ENCODE peak calls at places on chromosome X, in four cellular contexts. P, J, V and E are unnamed samples.

GRCh38 chrX:75155830-75156525 is at the start of gene ABCB7:
- DNase-seq in P (peak), J (peak), V (peak), E (peak)

GRCh38 chrX:6279277-6279909 is 50.7 kb upstream of the NLGN4X start:
- DNase-seq in P (no peak), J (no peak), V (no peak), E (no peak)

GRCh38 chrX:97524997-97525396 is 641.3 kb downstream of the RPA4 start:
- DNase-seq in P (no peak), J (no peak), V (no peak), E (no peak)

GRCh38 chrX:7261672-7262332 is 113.8 kb upstream of the PUDP start:
- DNase-seq in P (no peak), J (no peak), V (peak), E (no peak)

GRCh38 chrX:1144293-1144692 is 68.2 kb downstream of the CRLF2 start:
- DNase-seq in P (no peak), J (no peak), V (no peak), E (no peak)

GRCh38 chrX:138349351-138349750 is 362.2 kb downstream of the FGF13 start:
- DNase-seq in P (no peak), J (no peak), V (no peak), E (no peak)

GRCh38 chrX:18900401-18900976 is 83.4 kb downstream of the PHKA2 start:
- DNase-seq in P (no peak), J (no peak), V (no peak), E (no peak)

GRCh38 chrX:123322531-123322930 is 138.5 kb downstream of the GRIA3 start:
- DNase-seq in P (no peak), J (no peak), V (no peak), E (no peak)

GRCh38 chrX:110056419-110056818 is 53.5 kb downstream of the TMEM164 start:
- DNase-seq in P (no peak), J (no peak), V (no peak), E (no peak)

GRCh38 chrX:44494357-44494756 is 48.3 kb downstream of the FUNDC1 start:
- DNase-seq in P (no peak), J (no peak), V (no peak), E (no peak)

GRCh38 chrX:139967300-139967699 is 2.0 kb upstream of the CXorf66 start:
- DNase-seq in P (no peak), J (peak), V (no peak), E (peak)
- TF ChIP-seq JUND in P (no peak), J (no peak), V (no peak), E (no peak)

DNA sequence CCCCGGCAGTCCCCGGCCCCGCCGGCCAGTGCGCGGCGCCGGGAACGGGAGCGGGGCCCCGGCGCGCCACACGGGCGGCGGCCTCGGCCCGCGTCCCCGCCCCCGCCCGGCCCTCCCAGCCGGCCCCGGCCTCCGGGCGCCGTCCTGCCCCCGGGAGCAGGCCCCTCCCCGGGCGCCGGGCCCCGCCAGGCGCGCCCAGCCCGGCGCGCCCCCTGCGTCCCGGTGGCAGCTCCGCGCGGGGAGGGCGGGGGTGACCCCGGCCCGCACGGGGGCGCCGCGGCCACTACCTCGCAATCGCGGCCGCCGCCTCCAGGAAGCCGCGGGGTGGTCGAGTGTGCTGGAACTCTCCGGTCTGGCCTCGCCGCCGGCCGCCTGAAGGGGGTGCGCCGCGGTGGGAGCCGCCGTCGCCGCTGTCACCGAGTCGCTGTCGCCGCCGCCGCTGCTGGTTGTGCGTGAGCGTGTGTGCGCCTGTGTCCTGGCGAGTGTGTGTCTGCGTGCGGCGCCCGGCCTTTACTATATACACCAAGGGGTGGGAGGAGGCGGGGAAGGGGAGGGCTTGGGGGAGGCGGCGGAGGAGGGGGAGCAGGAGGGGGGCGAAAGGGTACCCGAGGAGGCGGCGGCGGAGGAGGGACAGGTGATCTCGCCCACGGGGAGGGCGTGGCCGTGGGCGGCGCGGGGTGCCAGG is at the start of gene RAI2:
- DNase-seq in P (no peak), J (peak), V (no peak), E (no peak)
- TF ChIP-seq TCF12 in P (no peak), J (no peak), V (no peak), E (no peak)

DNA sequence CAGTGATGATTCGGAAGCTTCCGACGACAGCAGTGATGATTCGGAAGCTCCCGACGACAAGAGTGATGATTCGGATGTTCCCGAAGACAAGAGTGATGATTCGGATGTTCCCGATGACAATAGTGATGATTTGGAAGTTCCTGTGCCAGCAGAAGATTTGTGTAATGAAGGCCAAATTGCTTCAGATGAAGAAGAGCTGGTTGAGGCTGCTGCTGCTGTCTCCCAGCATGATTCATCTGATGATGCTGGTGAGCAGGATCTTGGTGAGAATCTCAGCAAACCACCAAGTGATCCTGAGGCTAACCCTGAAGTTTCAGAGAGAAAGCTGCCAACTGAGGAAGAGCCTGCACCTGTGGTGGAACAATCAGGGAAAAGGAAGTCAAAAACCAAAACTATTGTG is 14.2 kb downstream of the CXCR3 start:
- DNase-seq in P (no peak), J (no peak), V (no peak), E (no peak)
- TF ChIP-seq JUND in P (no peak), J (no peak), V (no peak), E (no peak)

GRCh38 chrX:135543924-135544323 is 23.5 kb downstream of the INTS6L start:
- DNase-seq in P (no peak), J (no peak), V (no peak), E (no peak)
- TF ChIP-seq TCF12 in P (no peak), J (no peak), V (no peak), E (no peak)

GRCh38 chrX:9656871-9657270 is 108.8 kb downstream of the GPR143 start:
- DNase-seq in P (no peak), J (no peak), V (no peak), E (no peak)

GRCh38 chrX:9654928-9655327 is 110.7 kb downstream of the GPR143 start:
- DNase-seq in P (no peak), J (no peak), V (no peak), E (no peak)

GRCh38 chrX:9659571-9660195 is 106.0 kb downstream of the GPR143 start:
- DNase-seq in P (no peak), J (no peak), V (no peak), E (no peak)

GRCh38 chrX:9657590-9658256 is 107.9 kb downstream of the GPR143 start:
- DNase-seq in P (no peak), J (no peak), V (no peak), E (no peak)

GRCh38 chrX:9656277-9656676 is 109.4 kb downstream of the GPR143 start:
- DNase-seq in P (no peak), J (no peak), V (no peak), E (peak)
- TF ChIP-seq JUND in P (no peak), J (no peak), V (no peak), E (no peak)

GRCh38 chrX:13345037-13345436 is 25.2 kb upstream of the ATXN3L start:
- DNase-seq in P (no peak), J (no peak), V (peak), E (no peak)
- TF ChIP-seq TCF12 in P (no peak), J (no peak), V (no peak), E (no peak)

GRCh38 chrX:54980334-54980733 is 13.7 kb downstream of the PFKFB1 start:
- DNase-seq in P (no peak), J (no peak), V (no peak), E (no peak)
- TF ChIP-seq JUND in P (no peak), J (no peak), V (no peak), E (no peak)